ENCODE peak calls at places on chromosomes 5 and 9, in seven cellular contexts. W is OCI-M1; C is adrenal gland; D is T follicular helper cell; H is activated CD4-positive, alpha-beta T cell treated with anti-CD3 and anti-CD28 coated beads, Interleukin-2, amount 10 ng/mL, durations not matched to agents 7 days and 5 days; Q is IMR-90; T is GM12865. Y is an unnamed sample.

GRCh38 chr9:19074836-19075235 is 25.6 kb downstream of the RRAGA start:
- DNase-seq in Q (peak), T (no peak), D (no peak), W (no peak), C (no peak), H (no peak), Y (no peak)

GRCh38 chr5:2388005-2388361 is 363.5 kb downstream of the IRX2 start:
- DNase-seq in W (no peak), H (no peak), T (no peak), Q (no peak), C (no peak), D (no peak), Y (no peak)

GRCh38 chr9:90547896-90548295 is 94.7 kb downstream of the DIRAS2 start:
- DNase-seq in Q (no peak), T (no peak), C (no peak), H (no peak), W (no peak), D (no peak), Y (no peak)

GRCh38 chr9:77793909-77794308 is 145.8 kb upstream of the GNA14 start:
- DNase-seq in Q (peak), D (no peak), H (no peak), W (no peak), C (no peak), T (no peak), Y (no peak)

GRCh38 chr5:5905186-5905585 is 473.2 kb downstream of the MED10 start:
- DNase-seq in T (no peak), D (no peak), H (no peak), C (no peak), W (no peak), Q (no peak), Y (no peak)

GRCh38 chr5:148988328-148988727 is 74.5 kb downstream of the SH3TC2 start:
- DNase-seq in T (no peak), Q (no peak), H (no peak), W (no peak), D (no peak), C (no peak), Y (no peak)

GRCh38 chr5:74546796-74547195 is 93.7 kb downstream of the ENC1 start:
- DNase-seq in Q (peak), T (no peak), W (no peak), D (no peak), C (no peak), H (no peak), Y (no peak)

GRCh38 chr5:181052526-181052927 is 12.5 kb downstream of the BTNL9 start:
- DNase-seq in C (no peak), Q (no peak), T (peak), D (no peak), W (no peak), H (peak), Y (no peak)

GRCh38 chr5:122516432-122516743 is 204.4 kb downstream of the SNCAIP start:
- DNase-seq in H (no peak), C (no peak), Q (no peak), T (no peak), W (no peak), D (no peak), Y (no peak)

GRCh38 chr5:6820851-6821479 is 107.7 kb downstream of the TENT4A start:
- DNase-seq in T (peak), D (peak), H (peak), W (peak), Q (no peak), C (no peak), Y (peak)

GRCh38 chr5:407051-407450 is 35.9 kb upstream of the EXOC3 start:
- DNase-seq in T (no peak), H (no peak), D (no peak), Q (peak), W (no peak), C (no peak), Y (no peak)

GRCh38 chr5:122089614-122090013 is 11.6 kb upstream of the LOX start:
- DNase-seq in D (no peak), Q (peak), W (peak), T (no peak), C (no peak), H (no peak), Y (no peak)

GRCh38 chr5:3509290-3509689 is 86.3 kb upstream of the IRX1 start:
- DNase-seq in T (no peak), H (no peak), W (peak), D (no peak), C (no peak), Q (no peak), Y (no peak)

GRCh38 chr5:60541980-60542379 is 158.0 kb downstream of the DEPDC1B start:
- DNase-seq in D (no peak), T (peak), Q (peak), H (no peak), W (peak), C (peak), Y (no peak)

GRCh38 chr9:27183701-27184100 is 74.7 kb downstream of the TEK start:
- DNase-seq in H (no peak), Q (peak), T (no peak), C (peak), D (no peak), W (no peak), Y (no peak)

GRCh38 chr5:6572086-6572824 is 60.6 kb downstream of the NSUN2 start:
- DNase-seq in W (no peak), H (no peak), C (no peak), Q (no peak), T (no peak), D (no peak), Y (no peak)

GRCh38 chr5:160230686-160231527 is 1.6 kb downstream of the FABP6 start:
- DNase-seq in D (no peak), H (no peak), C (peak), Q (peak), W (no peak), T (peak), Y (no peak)

GRCh38 chr9:20884985-20885593 is 146.4 kb downstream of the HACD4 start:
- DNase-seq in D (peak), T (peak), C (peak), Q (peak), W (peak), H (peak), Y (peak)

GRCh38 chr5:83095973-83096539 is 18.7 kb downstream of the XRCC4 start:
- DNase-seq in T (no peak), W (no peak), D (no peak), H (no peak), Q (peak), C (peak), Y (no peak)

Y was measured in transverse colon.